ENCODE peak calls at places on chromosomes 11 and 22, in six cellular contexts. One of them, this sample, is unnamed.

GRCh38 chr11:65479184-65480145 is 19.4 kb upstream of the MALAT1 start:
- DNase-seq in GM12865: no peak
- DNase-seq in cardiac septum: no peak
- DNase-seq in dorsolateral prefrontal cortex: peak; percentile 57
- DNase-seq in mesothelial cell of epicardium: no peak
- DNase-seq in activated naive CD4-positive, alpha-beta T cell: no peak
- DNase-seq in this sample: no peak

GRCh38 chr22:27381960-27382742 is 419.4 kb downstream of the MN1 start:
- DNase-seq in GM12865: no peak
- DNase-seq in cardiac septum: no peak
- DNase-seq in dorsolateral prefrontal cortex: no peak
- DNase-seq in mesothelial cell of epicardium: no peak
- DNase-seq in activated naive CD4-positive, alpha-beta T cell: no peak
- DNase-seq in this sample: no peak

GRCh38 chr11:113137735-113138529 is 176.5 kb upstream of the TTC12 start:
- DNase-seq in GM12865: no peak
- DNase-seq in cardiac septum: no peak
- DNase-seq in dorsolateral prefrontal cortex: peak; percentile 50
- DNase-seq in mesothelial cell of epicardium: no peak
- DNase-seq in activated naive CD4-positive, alpha-beta T cell: no peak
- DNase-seq in this sample: no peak

GRCh38 chr22:25953276-25953675 is 211.3 kb downstream of the MYO18B start:
- DNase-seq in GM12865: no peak
- DNase-seq in cardiac septum: no peak
- DNase-seq in dorsolateral prefrontal cortex: no peak
- DNase-seq in mesothelial cell of epicardium: no peak
- DNase-seq in activated naive CD4-positive, alpha-beta T cell: no peak
- DNase-seq in this sample: no peak

GRCh38 chr11:62146476-62147200 is 22.8 kb downstream of the INCENP start:
- DNase-seq in GM12865: no peak
- DNase-seq in cardiac septum: peak; percentile 57
- DNase-seq in dorsolateral prefrontal cortex: peak; percentile 16
- DNase-seq in mesothelial cell of epicardium: peak; percentile 10
- DNase-seq in activated naive CD4-positive, alpha-beta T cell: no peak
- DNase-seq in this sample: no peak

GRCh38 chr11:12207384-12208150 is 97.2 kb downstream of the MICAL2 start:
- DNase-seq in GM12865: peak; percentile 36
- DNase-seq in cardiac septum: no peak
- DNase-seq in dorsolateral prefrontal cortex: no peak
- DNase-seq in mesothelial cell of epicardium: no peak
- DNase-seq in activated naive CD4-positive, alpha-beta T cell: no peak
- DNase-seq in this sample: peak; percentile 61

GRCh38 chr22:42967933-42968332 is 47.0 kb downstream of the PACSIN2 start:
- DNase-seq in GM12865: peak; percentile 68
- DNase-seq in cardiac septum: peak; percentile 95
- DNase-seq in dorsolateral prefrontal cortex: no peak
- DNase-seq in mesothelial cell of epicardium: no peak
- DNase-seq in activated naive CD4-positive, alpha-beta T cell: no peak
- DNase-seq in this sample: no peak

GRCh38 chr11:12157241-12157661 is 46.9 kb downstream of the MICAL2 start:
- DNase-seq in GM12865: no peak
- DNase-seq in cardiac septum: no peak
- DNase-seq in dorsolateral prefrontal cortex: no peak
- DNase-seq in mesothelial cell of epicardium: no peak
- DNase-seq in activated naive CD4-positive, alpha-beta T cell: no peak
- DNase-seq in this sample: no peak

GRCh38 chr11:125214466-125215204 is 50.1 kb downstream of the PKNOX2 start:
- DNase-seq in GM12865: no peak
- DNase-seq in cardiac septum: no peak
- DNase-seq in dorsolateral prefrontal cortex: no peak
- DNase-seq in mesothelial cell of epicardium: no peak
- DNase-seq in activated naive CD4-positive, alpha-beta T cell: no peak
- DNase-seq in this sample: no peak

GRCh38 chr11:64086263-64086938 is 50.7 kb downstream of the FLRT1 start:
- DNase-seq in GM12865: no peak
- DNase-seq in cardiac septum: no peak
- DNase-seq in dorsolateral prefrontal cortex: peak; percentile 62
- DNase-seq in mesothelial cell of epicardium: no peak
- DNase-seq in activated naive CD4-positive, alpha-beta T cell: no peak
- DNase-seq in this sample: no peak